ENCODE peak calls at places on chromosomes 1 and 21, in six cellular contexts. J is suprapubic skin, K is breast epithelium, Y is HL-60, P is sigmoid colon, M is GM12878. W is an unnamed sample.

GRCh38 chr1:176183618-176184017 is 23.5 kb downstream of the COP1 start:
- DNase-seq in J (no peak), K (no peak), Y (no peak), P (no peak), M (no peak), W (no peak)

GRCh38 chr1:29354511-29355098 is 118.3 kb downstream of the PTPRU start:
- DNase-seq in J (no peak), K (no peak), Y (no peak), P (no peak), M (no peak), W (no peak)

GRCh38 chr1:187236145-187236544 is 407.4 kb downstream of the PLA2G4A start:
- DNase-seq in J (no peak), K (no peak), Y (no peak), P (no peak), M (no peak), W (no peak)

GRCh38 chr1:92446990-92447681 is 39.6 kb downstream of the GFI1 start:
- DNase-seq in J (no peak), K (no peak), Y (no peak), P (no peak), M (no peak), W (no peak)

GRCh38 chr1:230140221-230141001 is 73.4 kb downstream of the GALNT2 start:
- DNase-seq in J (no peak), K (no peak), Y (no peak), P (peak), M (no peak), W (no peak)

GRCh38 chr1:14894811-14895524 is 258.6 kb upstream of the TMEM51 start:
- DNase-seq in J (no peak), K (no peak), Y (no peak), P (no peak), M (no peak), W (no peak)

GRCh38 chr1:100265562-100265930 is 470 bp upstream of the RTCA start:
- DNase-seq in J (no peak), K (no peak), Y (peak), P (no peak), M (no peak), W (no peak)

GRCh38 chr21:31108969-31109368 is 70.7 kb upstream of the KRTAP19-8 start:
- DNase-seq in J (no peak), K (no peak), Y (no peak), P (no peak), M (no peak), W (no peak)

GRCh38 chr1:206430031-206430983 is 40.0 kb upstream of the IKBKE start:
- DNase-seq in J (no peak), K (no peak), Y (peak), P (no peak), M (peak), W (no peak)

GRCh38 chr1:59146651-59147358 is 150.1 kb upstream of the FGGY start:
- DNase-seq in J (peak), K (no peak), Y (no peak), P (peak), M (no peak), W (peak)

GRCh38 chr21:32414579-32415358 is 2.3 kb downstream of the EVA1C start:
- DNase-seq in J (no peak), K (no peak), Y (no peak), P (no peak), M (no peak), W (no peak)

GRCh38 chr1:64536217-64536835 is 66.4 kb downstream of the CACHD1 start:
- DNase-seq in J (no peak), K (no peak), Y (no peak), P (no peak), M (no peak), W (no peak)

GRCh38 chr1:117136749-117137148 is 15.2 kb upstream of the TRIM45 start:
- DNase-seq in J (no peak), K (no peak), Y (no peak), P (no peak), M (no peak), W (no peak)

GRCh38 chr1:54370287-54371003 is 35.7 kb downstream of the SSBP3 start:
- DNase-seq in J (no peak), K (no peak), Y (no peak), P (no peak), M (no peak), W (no peak)

GRCh38 chr1:21232044-21232443 is 55.3 kb upstream of the EIF4G3 start:
- DNase-seq in J (no peak), K (no peak), Y (peak), P (no peak), M (no peak), W (no peak)

DNA sequence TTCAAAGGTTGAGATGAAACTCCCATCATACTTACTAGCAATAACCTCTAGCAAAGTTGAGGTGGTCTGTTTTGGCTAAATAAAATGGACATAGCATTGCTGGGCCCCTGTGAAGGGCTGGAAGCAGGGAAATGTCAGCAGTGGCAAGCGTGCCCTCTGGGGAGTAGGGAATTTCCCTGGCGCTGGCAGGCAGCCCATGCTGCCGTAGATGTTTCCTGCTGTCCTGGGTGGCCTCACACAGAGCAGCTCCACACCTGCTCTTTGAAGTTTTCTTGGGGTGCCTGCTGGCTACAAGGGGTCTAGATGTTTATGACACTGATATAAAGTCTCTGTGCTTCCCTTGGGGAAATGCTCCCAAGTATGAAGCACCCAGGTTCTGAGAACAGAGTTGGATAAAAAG is 30.2 kb downstream of the ADARB1 start:
- DNase-seq in J (no peak), K (peak), Y (no peak), P (no peak), M (no peak), W (no peak)
- TF ChIP-seq POLR2AphosphoS5 in J (no peak), K (no peak), Y (no peak), P (peak), M (no peak), W (no peak)

GRCh38 chr21:34890724-34891609 is 158.1 kb downstream of the RUNX1 start:
- DNase-seq in J (no peak), K (no peak), Y (no peak), P (peak), M (no peak), W (no peak)

GRCh38 chr21:34890258-34890723 is 158.8 kb downstream of the RUNX1 start:
- DNase-seq in J (no peak), K (no peak), Y (no peak), P (no peak), M (no peak), W (no peak)

GRCh38 chr21:34888569-34889286 is 160.4 kb downstream of the RUNX1 start:
- DNase-seq in J (peak), K (peak), Y (no peak), P (peak), M (no peak), W (peak)

GRCh38 chr21:34889287-34889536 is 159.9 kb downstream of the RUNX1 start:
- DNase-seq in J (no peak), K (no peak), Y (peak), P (peak), M (no peak), W (no peak)

GRCh38 chr21:34889537-34890257 is 159.4 kb downstream of the RUNX1 start:
- DNase-seq in J (no peak), K (peak), Y (peak), P (peak), M (no peak), W (peak)
- TF ChIP-seq POLR2AphosphoS5 in J (no peak), K (no peak), Y (peak), P (no peak), M (no peak), W (no peak)

DNA sequence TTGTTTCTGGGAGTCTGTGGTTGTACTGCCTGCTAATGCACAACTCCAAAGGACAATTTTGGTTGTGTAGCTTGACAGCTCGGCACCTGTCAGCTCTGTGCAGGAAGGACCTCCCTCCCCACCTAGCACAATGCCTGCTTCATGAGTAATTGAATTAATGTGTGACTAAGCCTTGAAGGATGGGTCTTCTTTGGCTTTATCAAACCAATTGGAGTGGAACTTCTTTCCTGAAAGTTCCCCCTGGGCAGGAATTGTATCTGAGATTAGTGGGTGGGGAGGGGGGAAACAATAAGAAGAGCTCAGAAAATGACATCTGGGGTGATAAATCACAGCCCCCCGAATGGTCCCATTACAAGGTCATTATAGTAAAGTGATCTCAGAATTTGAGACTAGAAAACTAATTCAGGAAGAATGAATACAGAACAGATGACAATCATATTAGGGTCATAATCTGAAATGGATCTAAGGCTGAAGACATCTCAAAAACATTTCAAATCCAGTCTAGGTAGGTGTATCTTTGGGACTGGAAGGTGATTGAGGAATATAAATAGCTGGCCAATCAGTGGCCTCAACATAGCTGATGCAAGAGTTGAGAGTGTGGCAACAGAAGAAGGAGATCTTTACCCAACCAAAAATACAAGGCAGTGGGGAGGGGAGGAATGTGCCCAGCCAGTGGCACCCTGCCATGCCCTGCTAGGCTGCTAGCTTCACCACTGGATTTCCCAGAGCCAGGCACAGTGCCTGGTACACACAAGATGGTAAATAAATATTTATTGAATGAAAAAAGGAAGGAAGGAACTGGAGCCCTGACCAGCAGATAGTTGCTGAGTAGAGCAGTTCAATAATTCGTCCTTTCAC is 10.1 kb upstream of the SESN2 start:
- DNase-seq in J (no peak), K (no peak), Y (peak), P (peak), M (no peak), W (no peak)
- TF ChIP-seq POLR2AphosphoS5 in J (no peak), K (no peak), Y (no peak), P (no peak), M (no peak), W (no peak)

GRCh38 chr1:208047476-208047934 is 136.6 kb upstream of the CD34 start:
- DNase-seq in J (no peak), K (no peak), Y (no peak), P (peak), M (no peak), W (no peak)
- TF ChIP-seq POLR2AphosphoS5 in J (no peak), K (no peak), Y (no peak), P (peak), M (no peak), W (no peak)

GRCh38 chr1:40692429-40692905 is 963 bp downstream of the NFYC start:
- DNase-seq in J (no peak), K (no peak), Y (no peak), P (no peak), M (no peak), W (no peak)
- TF ChIP-seq POLR2AphosphoS5 in J (no peak), K (no peak), Y (no peak), P (no peak), M (no peak), W (no peak)